ENCODE peak calls at places on chromosomes 16 and 17, in five cellular contexts. S is effector CD4-positive, alpha-beta T cell; N is epithelial cell of esophagus; E is AG10803; Y is transverse colon. G is an unnamed sample.

GRCh38 chr17:1920948-1921351 is 91.1 kb downstream of the RPA1 start:
- DNase-seq in Y (no peak), E (no peak), N (no peak), S (no peak), G (no peak)

GRCh38 chr17:76009447-76009846 is 8.8 kb downstream of the CDK3 start:
- DNase-seq in E (no peak), Y (no peak), N (no peak), S (no peak), G (no peak)

GRCh38 chr17:42518046-42518754 is 17.8 kb upstream of the NAGLU start:
- DNase-seq in S (no peak), E (peak), N (peak), Y (peak), G (peak)

GRCh38 chr17:64081802-64082799 is 47.8 kb downstream of the ERN1 start:
- DNase-seq in S (peak), E (peak), Y (peak), N (peak), G (no peak)

GRCh38 chr17:17645961-17646360 is 35.3 kb upstream of the RAI1 start:
- DNase-seq in S (no peak), N (no peak), E (peak), Y (no peak), G (no peak)

GRCh38 chr17:18963126-18964017 is 11.4 kb downstream of the SLC5A10 start:
- DNase-seq in E (peak), N (no peak), S (no peak), Y (peak), G (no peak)

GRCh38 chr17:8829036-8829941 is 30.1 kb upstream of the MFSD6L start:
- DNase-seq in Y (no peak), S (no peak), N (no peak), E (no peak), G (no peak)

GRCh38 chr16:31833047-31833446 is 40.6 kb upstream of the ZNF267 start:
- DNase-seq in E (no peak), S (no peak), N (no peak), Y (no peak), G (no peak)

GRCh38 chr16:70250748-70251650 is 741 bp downstream of the EXOSC6 start:
- DNase-seq in N (peak), E (peak), S (peak), Y (peak), G (peak)

GRCh38 chr17:55666810-55667209 is 55.9 kb downstream of the TMEM100 start:
- DNase-seq in N (no peak), S (no peak), E (no peak), Y (no peak), G (no peak)